ENCODE peak calls at places on chromosomes 12 and 14, in seven cellular contexts. C is uterus, H is thyroid gland, O is iris pigment epithelial cell, W is GM12878, V is SHP77, E is ELR. T is an unnamed sample.

GRCh38 chr14:28515571-28515970 is 251.0 kb upstream of the FOXG1 start:
- DNase-seq in W (no peak), E (peak; percentile 86), H (no peak), C (no peak), O (peak; percentile 87), V (no peak), T (no peak)

GRCh38 chr12:110107369-110108281 is 16.5 kb upstream of the IFT81 start:
- DNase-seq in H (peak; percentile 4), E (peak; percentile 80), V (no peak), C (peak; percentile 77), W (no peak), O (peak; percentile 97), T (peak; percentile 83)

GRCh38 chr14:61281186-61281676 is at the start of gene TMEM30B:
- DNase-seq in C (no peak), O (no peak), W (no peak), V (no peak), H (peak; percentile 96), E (no peak), T (no peak)

GRCh38 chr12:95608252-95609033 is 57.2 kb upstream of the USP44 start:
- DNase-seq in W (no peak), V (peak; percentile 22), O (peak; percentile 73), C (peak; percentile 36), H (peak; percentile 62), E (peak; percentile 34), T (no peak)

GRCh38 chr12:120290541-120291312 is 976 bp downstream of the RNU4-2 start:
- DNase-seq in E (peak; percentile 92), W (no peak), H (peak; percentile 28), O (no peak), C (peak; percentile 34), V (peak; percentile 65), T (no peak)

GRCh38 chr14:60643443-60644402 is 5.6 kb downstream of the SIX1 start:
- DNase-seq in O (no peak), E (no peak), H (no peak), C (no peak), W (no peak), V (no peak), T (no peak)

GRCh38 chr14:26008290-26008689 is 589.5 kb downstream of the NOVA1 start:
- DNase-seq in C (no peak), E (no peak), O (peak; percentile 24), H (no peak), W (no peak), V (no peak), T (no peak)

GRCh38 chr14:25246751-25247150 is 196.8 kb upstream of the STXBP6 start:
- DNase-seq in C (no peak), E (no peak), W (no peak), H (no peak), V (no peak), O (no peak), T (no peak)

GRCh38 chr12:27821259-27821973 is 41.4 kb upstream of the MANSC4 start:
- DNase-seq in V (peak; percentile 75), W (peak; percentile 48), E (peak; percentile 91), H (peak; percentile 22), O (peak; percentile 89), C (peak; percentile 45), T (no peak)

GRCh38 chr12:100574262-100575074 is 984 bp downstream of the GAS2L3 start:
- DNase-seq in V (peak; percentile 25), E (peak; percentile 36), O (no peak), H (peak; percentile 61), C (no peak), W (no peak), T (no peak)

GRCh38 chr12:46456356-46457334 is 84.1 kb upstream of the SLC38A2 start:
- DNase-seq in O (peak; percentile 41), C (peak; percentile 67), V (no peak), E (no peak), H (no peak), W (no peak), T (no peak)

GRCh38 chr14:34843011-34843554 is 32.1 kb downstream of the BAZ1A start:
- DNase-seq in O (peak; percentile 88), V (no peak), W (peak; percentile 27), E (peak; percentile 67), H (no peak), C (no peak), T (no peak)

GRCh38 chr12:49892084-49892731 is 11.5 kb downstream of the FAIM2 start:
- DNase-seq in C (no peak), E (no peak), V (no peak), H (no peak), W (no peak), O (no peak), T (no peak)

GRCh38 chr14:85702191-85702590 is 172.2 kb downstream of the FLRT2 start:
- DNase-seq in E (no peak), H (no peak), C (no peak), W (no peak), V (no peak), O (no peak), T (no peak)

GRCh38 chr12:34402899-34403705 is 380.8 kb downstream of the ALG10 start:
- DNase-seq in H (no peak), C (peak; percentile 3), O (no peak), E (no peak), V (no peak), W (no peak), T (peak; percentile 58)

GRCh38 chr12:95980437-95980836 is 15.7 kb downstream of the HAL start:
- DNase-seq in H (no peak), O (no peak), E (no peak), C (no peak), V (no peak), W (no peak), T (no peak)

GRCh38 chr14:102593841-102594170 is 1.4 kb downstream of the RCOR1 start:
- DNase-seq in E (no peak), V (no peak), H (no peak), C (no peak), W (no peak), O (no peak), T (no peak)

GRCh38 chr14:67241416-67242362 is at the start of gene PALS1:
- DNase-seq in C (peak; percentile 43), E (peak; percentile 92), V (peak; percentile 76), O (peak; percentile 90), W (peak; percentile 19), H (no peak), T (no peak)

GRCh38 chr12:62332598-62332997 is 72.4 kb downstream of the USP15 start:
- DNase-seq in C (no peak), W (no peak), H (no peak), E (peak; percentile 74), V (no peak), O (peak; percentile 75), T (no peak)

GRCh38 chr14:79596531-79596930 is 614.8 kb downstream of the DIO2 start:
- DNase-seq in O (peak; percentile 81), V (no peak), C (no peak), W (no peak), E (peak; percentile 83), H (no peak), T (no peak)

GRCh38 chr12:65637774-65638173 is 186.5 kb upstream of the HMGA2 start:
- DNase-seq in W (no peak), V (no peak), O (peak; percentile 71), C (no peak), E (peak; percentile 78), H (no peak), T (no peak)

GRCh38 chr12:132595183-132595582 is 15.2 kb downstream of the LRCOL1 start:
- DNase-seq in H (no peak), E (no peak), W (no peak), O (no peak), V (no peak), C (no peak), T (no peak)

GRCh38 chr14:95475540-95476240 is 40.8 kb downstream of the SYNE3 start:
- DNase-seq in W (no peak), O (no peak), E (no peak), C (no peak), H (no peak), V (no peak), T (no peak)

GRCh38 chr12:96500686-96501085 is 11.3 kb downstream of the CFAP54 start:
- DNase-seq in W (no peak), H (no peak), E (peak; percentile 51), C (no peak), V (no peak), O (peak; percentile 44), T (no peak)

GRCh38 chr14:58665773-58666500 is 28.2 kb downstream of the DACT1 start:
- DNase-seq in V (no peak), C (no peak), O (no peak), W (no peak), H (no peak), E (no peak), T (no peak)

GRCh38 chr14:54191846-54192245 is 205.0 kb upstream of the CDKN3 start:
- DNase-seq in W (no peak), C (no peak), H (no peak), E (peak; percentile 36), O (no peak), V (no peak), T (no peak)

GRCh38 chr12:86234309-86234708 is 21.9 kb downstream of the MGAT4C start:
- DNase-seq in E (no peak), C (no peak), W (no peak), O (no peak), H (no peak), V (no peak), T (no peak)

GRCh38 chr12:52313926-52314325 is 7.3 kb downstream of the KRT83 start:
- DNase-seq in V (no peak), O (no peak), W (no peak), C (no peak), E (no peak), H (no peak), T (peak; percentile 43)

GRCh38 chr14:102496955-102497744 is 12.4 kb downstream of the ANKRD9 start:
- DNase-seq in C (no peak), O (no peak), E (no peak), V (no peak), H (no peak), W (no peak), T (peak; percentile 71)

GRCh38 chr12:111033281-111034147 is 113.1 kb upstream of the MYL2 start:
- DNase-seq in O (no peak), W (no peak), V (no peak), H (no peak), C (no peak), E (no peak), T (no peak)

GRCh38 chr14:23294734-23295561 is 7.7 kb downstream of the PPP1R3E start:
- DNase-seq in W (no peak), V (peak; percentile 71), O (peak; percentile 29), C (peak; percentile 40), H (peak; percentile 53), E (peak; percentile 64), T (no peak)

GRCh38 chr12:32535260-32535999 is 136.1 kb downstream of the FGD4 start:
- DNase-seq in E (peak; percentile 68), V (peak; percentile 81), W (no peak), O (peak; percentile 78), H (peak; percentile 92), C (peak; percentile 47), T (peak; percentile 81)

GRCh38 chr14:75487155-75487671 is 35.1 kb upstream of the BATF start:
- DNase-seq in O (no peak), C (no peak), W (peak; percentile 89), H (no peak), E (peak; percentile 36), V (no peak), T (peak; percentile 7)

GRCh38 chr12:14691560-14691959 is 4.8 kb downstream of the GUCY2C start:
- DNase-seq in V (no peak), E (no peak), H (peak; percentile 27), W (no peak), O (no peak), C (peak; percentile 24), T (no peak)

GRCh38 chr12:29921307-29921706 is 137.6 kb upstream of the TMTC1 start:
- DNase-seq in H (no peak), V (no peak), C (no peak), E (peak; percentile 2), O (peak; percentile 65), W (no peak), T (no peak)

GRCh38 chr12:3155710-3156386 is 78.7 kb downstream of the TSPAN9 start:
- DNase-seq in E (no peak), C (peak; percentile 57), W (no peak), V (no peak), H (no peak), O (no peak), T (no peak)

GRCh38 chr12:108270035-108270840 is 68.9 kb downstream of the CMKLR1 start:
- DNase-seq in W (no peak), E (no peak), O (no peak), V (no peak), C (no peak), H (no peak), T (no peak)

GRCh38 chr12:50618864-50619609 is 114.3 kb downstream of the DIP2B start:
- DNase-seq in E (peak; percentile 53), C (no peak), V (no peak), W (no peak), H (no peak), O (peak; percentile 71), T (no peak)